ENCODE peak calls at places on chromosome X, in ten cellular contexts. O is substantia nigra; B is fibroblast of lung; Q is GM19239; M is psoas muscle; V is neural progenitor cell; S is stimulated activated CD8-positive, alpha-beta memory T cell treated with anti-CD3 and anti-CD28 coated beads, Interleukin-7, amount 100 ng/mL, for 1 hour; W is GM04504; U is HFFc6; K is hepatic stellate cell. X is an unnamed sample.

GRCh38 chrX:32985544-32985943 is 225.8 kb downstream of the DMD start:
- DNase-seq in O (no peak), B (no peak), Q (no peak), M (no peak), V (no peak), S (no peak), W (no peak), U (no peak), K (no peak), X (no peak)

GRCh38 chrX:140836874-140837273 is 127.3 kb downstream of the LINC00632 start:
- DNase-seq in O (no peak), B (no peak), Q (no peak), M (no peak), V (no peak), S (no peak), W (peak), U (no peak), K (no peak), X (no peak)

GRCh38 chrX:46777971-46778810 is 19.3 kb upstream of the SLC9A7 start:
- DNase-seq in O (no peak), B (peak), Q (no peak), M (no peak), V (no peak), S (no peak), W (no peak), U (peak), K (no peak), X (no peak)

GRCh38 chrX:122203399-122203798 is 980.7 kb upstream of the GRIA3 start:
- DNase-seq in O (no peak), B (no peak), Q (no peak), M (no peak), V (peak), S (no peak), W (no peak), U (no peak), K (no peak), X (no peak)

GRCh38 chrX:25600776-25601175 is 537.4 kb upstream of the MAGEB18 start:
- DNase-seq in O (no peak), B (peak), Q (no peak), M (no peak), V (no peak), S (no peak), W (no peak), U (no peak), K (no peak), X (no peak)

GRCh38 chrX:9368262-9368661 is 96.6 kb upstream of the TBL1X start:
- DNase-seq in O (no peak), B (no peak), Q (no peak), M (no peak), V (no peak), S (no peak), W (no peak), U (no peak), K (no peak), X (no peak)

GRCh38 chrX:119069762-119070161 is 3.0 kb upstream of the CT47C1 start:
- DNase-seq in O (no peak), B (no peak), Q (no peak), M (no peak), V (no peak), S (no peak), W (no peak), U (no peak), K (no peak), X (no peak)

GRCh38 chrX:155957843-155958242 is 39.7 kb upstream of the IL9R start:
- DNase-seq in O (no peak), B (no peak), Q (no peak), M (no peak), V (no peak), S (no peak), W (no peak), U (no peak), K (no peak), X (no peak)

GRCh38 chrX:105552395-105552794 is 269.9 kb upstream of the NRK start:
- DNase-seq in O (no peak), B (peak), Q (no peak), M (no peak), V (no peak), S (no peak), W (no peak), U (peak), K (no peak), X (no peak)

GRCh38 chrX:94551831-94552230 is 877.8 kb downstream of the FAM133A start:
- DNase-seq in O (no peak), B (no peak), Q (no peak), M (no peak), V (no peak), S (no peak), W (no peak), U (no peak), K (no peak), X (no peak)

GRCh38 chrX:70998402-70999027 is 67.6 kb upstream of the SLC7A3 start:
- DNase-seq in O (no peak), B (peak), Q (no peak), M (no peak), V (peak), S (no peak), W (peak), U (peak), K (no peak), X (no peak)

GRCh38 chrX:132463411-132463810 is 25.4 kb downstream of the MBNL3 start:
- DNase-seq in O (no peak), B (peak), Q (no peak), M (no peak), V (peak), S (no peak), W (no peak), U (no peak), K (no peak), X (no peak)

GRCh38 chrX:17372052-17372451 is 2.9 kb upstream of the NHS start:
- DNase-seq in O (no peak), B (no peak), Q (no peak), M (no peak), V (no peak), S (no peak), W (no peak), U (no peak), K (no peak), X (no peak)

GRCh38 chrX:130695931-130696330 is 207.1 kb downstream of the ENOX2 start:
- DNase-seq in O (no peak), B (no peak), Q (no peak), M (no peak), V (no peak), S (no peak), W (no peak), U (no peak), K (no peak), X (no peak)

GRCh38 chrX:77448170-77448569 is 981 bp downstream of the FGF16 start:
- DNase-seq in O (no peak), B (no peak), Q (no peak), M (no peak), V (peak), S (no peak), W (no peak), U (no peak), K (no peak), X (no peak)

GRCh38 chrX:154097597-154098541 is at the start of gene MECP2:
- DNase-seq in O (peak), B (peak), Q (peak), M (peak), V (peak), S (peak), W (peak), U (peak), K (peak), X (no peak)

GRCh38 chrX:6184900-6185515 is 43.7 kb downstream of the NLGN4X start:
- DNase-seq in O (no peak), B (peak), Q (peak), M (no peak), V (no peak), S (no peak), W (no peak), U (no peak), K (no peak), X (no peak)

GRCh38 chrX:51743179-51743957 is at the start of gene GSPT2:
- DNase-seq in O (peak), B (peak), Q (peak), M (peak), V (peak), S (peak), W (peak), U (peak), K (peak), X (no peak)

GRCh38 chrX:114712466-114712865 is 128.6 kb downstream of the HTR2C start:
- DNase-seq in O (no peak), B (no peak), Q (no peak), M (no peak), V (no peak), S (no peak), W (no peak), U (no peak), K (no peak), X (no peak)

X was measured in cortex of kidney.